ENCODE peak calls at places on chromosomes 12 and 14, in four cellular contexts. K is esophagus squamous epithelium, A is psoas muscle, N is MM.1S. T is an unnamed sample.

GRCh38 chr14:71355324-71356201 is 448.3 kb downstream of the PCNX1 start:
- DNase-seq in N (no peak), A (no peak), K (no peak), T (no peak)

GRCh38 chr12:52579468-52580450 is 6.1 kb upstream of the KRT74 start:
- DNase-seq in N (no peak), K (no peak), A (no peak), T (no peak)

GRCh38 chr12:46692606-46693005 is 133.2 kb downstream of the SLC38A4 start:
- DNase-seq in A (no peak), N (no peak), K (no peak), T (no peak)

GRCh38 chr12:77746108-77746507 is 84.6 kb upstream of the NAV3 start:
- DNase-seq in K (no peak), N (peak; percentile 96), A (no peak), T (no peak)

GRCh38 chr14:34843011-34843554 is 32.1 kb downstream of the BAZ1A start:
- DNase-seq in N (no peak), K (no peak), A (no peak), T (peak; percentile 44)

GRCh38 chr12:45669093-45669492 is 60.4 kb upstream of the ARID2 start:
- DNase-seq in N (peak; percentile 89), K (no peak), A (no peak), T (no peak)

GRCh38 chr12:28017126-28017872 is 44.8 kb upstream of the PTHLH start:
- DNase-seq in K (no peak), N (no peak), A (no peak), T (no peak)

GRCh38 chr14:94673781-94674231 is 61.6 kb downstream of the SERPINA3 start:
- DNase-seq in K (no peak), N (no peak), A (no peak), T (no peak)

GRCh38 chr12:16599081-16599480 is 6.9 kb downstream of the LMO3 start:
- DNase-seq in N (no peak), K (no peak), A (no peak), T (no peak)

GRCh38 chr12:115341442-115341841 is 657.5 kb upstream of the TBX3 start:
- DNase-seq in A (peak; percentile 84), N (no peak), K (no peak), T (no peak)

GRCh38 chr12:89514751-89515150 is 9.8 kb downstream of the GALNT4 start:
- DNase-seq in A (no peak), K (no peak), N (peak; percentile 23), T (no peak)

GRCh38 chr14:34662558-34663088 is 32.7 kb upstream of the SNX6 start:
- DNase-seq in A (no peak), N (no peak), K (no peak), T (no peak)

GRCh38 chr14:64444984-64445845 is 20.1 kb upstream of the AKAP5 start:
- DNase-seq in K (no peak), A (no peak), N (peak; percentile 59), T (no peak)

GRCh38 chr12:122276242-122276641 is 9.9 kb upstream of the VPS33A start:
- DNase-seq in N (no peak), A (no peak), K (no peak), T (peak; percentile 10)

GRCh38 chr14:95039259-95039992 is 117.9 kb downstream of the DICER1 start:
- DNase-seq in A (no peak), K (no peak), N (no peak), T (peak; percentile 22)

GRCh38 chr12:129961111-129961510 is 57.3 kb upstream of the TMEM132D start:
- DNase-seq in N (no peak), K (no peak), A (no peak), T (no peak)
- H3K9me3 ChIP-seq in N (no peaks in the 10 kb centered on the region), K (no peaks in the 10 kb centered on the region), A (no peaks in the 10 kb centered on the region), T (no peaks in the 10 kb centered on the region)

GRCh38 chr14:89214221-89214965 is 202.6 kb downstream of the FOXN3 start:
- DNase-seq in K (no peak), A (peak; percentile 55), N (no peak), T (no peak)
- H3K27ac ChIP-seq in K (peak overlapping the region; percentile 68), A (no peak overlapping the region), N (no peak overlapping the region), T (no peak overlapping the region)

GRCh38 chr14:96617635-96618034 is 115.5 kb downstream of the PAPOLA start:
- DNase-seq in A (no peak), K (no peak), N (no peak), T (no peak)
- H3K4me1 ChIP-seq in A (no peaks in the 10 kb centered on the region), K (no peaks in the 10 kb centered on the region), N (no peaks in the 10 kb centered on the region), T (no peaks in the 10 kb centered on the region)

GRCh38 chr14:92259613-92260357 is 63.2 kb upstream of the SLC24A4 start:
- DNase-seq in K (no peak), A (no peak), N (peak; percentile 74), T (no peak)
- H3K9me3 ChIP-seq in K (no peaks in the 10 kb centered on the region), A (no peaks in the 10 kb centered on the region), N (no peaks in the 10 kb centered on the region), T (no peaks in the 10 kb centered on the region)

GRCh38 chr12:92912672-92913071 is 16.4 kb downstream of the EEA1 start:
- DNase-seq in K (no peak), A (no peak), N (no peak), T (no peak)
- H3K27ac ChIP-seq in K (peak overlapping the region; percentile 1), A (peak overlapping the region; percentile 67), N (no peak overlapping the region), T (no peak overlapping the region)

GRCh38 chr14:104115691-104116543 is 22.5 kb upstream of the KIF26A start:
- DNase-seq in N (no peak), K (no peak), A (peak; percentile 9), T (peak; percentile 58)
- H3K4me1 ChIP-seq in N (no peaks in the 10 kb centered on the region), K (peaks cover 39% of the 10 kb centered on the region), A (no peaks in the 10 kb centered on the region), T (no peaks in the 10 kb centered on the region)

GRCh38 chr14:100143934-100144333 is 15.5 kb downstream of the DEGS2 start:
- DNase-seq in A (no peak), N (no peak), K (no peak), T (no peak)

GRCh38 chr14:100145682-100146464 is 13.6 kb downstream of the DEGS2 start:
- DNase-seq in K (no peak), N (no peak), A (no peak), T (no peak)

GRCh38 chr14:100143523-100143922 is 15.9 kb downstream of the DEGS2 start:
- DNase-seq in K (no peak), A (no peak), N (no peak), T (no peak)

GRCh38 chr14:100144996-100145646 is 14.3 kb downstream of the DEGS2 start:
- DNase-seq in A (no peak), K (no peak), N (no peak), T (no peak)

GRCh38 chr14:100144645-100144995 is 14.8 kb downstream of the DEGS2 start:
- DNase-seq in N (no peak), K (no peak), A (no peak), T (no peak)
- H3K9me3 ChIP-seq in N (no peaks in the 10 kb centered on the region), K (no peaks in the 10 kb centered on the region), A (no peaks in the 10 kb centered on the region), T (no peaks in the 10 kb centered on the region)

GRCh38 chr12:50087995-50088394 is 2.9 kb downstream of the SMARCD1 start:
- DNase-seq in A (no peak), N (no peak), K (no peak), T (no peak)
- H3K27ac ChIP-seq in A (no peak overlapping the region), N (no peak overlapping the region), K (no peak overlapping the region), T (no peak overlapping the region)

GRCh38 chr12:104340917-104341611 is 37.5 kb downstream of the EID3 start:
- DNase-seq in K (no peak), N (no peak), A (no peak), T (peak; percentile 45)

GRCh38 chr12:104342147-104342546 is 38.6 kb downstream of the EID3 start:
- DNase-seq in N (no peak), K (no peak), A (no peak), T (no peak)

GRCh38 chr12:104344682-104345081 is 41.1 kb downstream of the EID3 start:
- DNase-seq in N (no peak), K (no peak), A (no peak), T (no peak)

GRCh38 chr12:104340177-104340576 is 36.6 kb downstream of the EID3 start:
- DNase-seq in K (no peak), A (no peak), N (no peak), T (no peak)

GRCh38 chr12:104342635-104343249 is 39.2 kb downstream of the EID3 start:
- DNase-seq in A (no peak), K (no peak), N (no peak), T (peak; percentile 49)
- H3K4me1 ChIP-seq in A (peaks cover 60% of the 10 kb centered on the region), K (no peaks in the 10 kb centered on the region), N (no peaks in the 10 kb centered on the region), T (peaks cover 3% of the 10 kb centered on the region)

DNA sequence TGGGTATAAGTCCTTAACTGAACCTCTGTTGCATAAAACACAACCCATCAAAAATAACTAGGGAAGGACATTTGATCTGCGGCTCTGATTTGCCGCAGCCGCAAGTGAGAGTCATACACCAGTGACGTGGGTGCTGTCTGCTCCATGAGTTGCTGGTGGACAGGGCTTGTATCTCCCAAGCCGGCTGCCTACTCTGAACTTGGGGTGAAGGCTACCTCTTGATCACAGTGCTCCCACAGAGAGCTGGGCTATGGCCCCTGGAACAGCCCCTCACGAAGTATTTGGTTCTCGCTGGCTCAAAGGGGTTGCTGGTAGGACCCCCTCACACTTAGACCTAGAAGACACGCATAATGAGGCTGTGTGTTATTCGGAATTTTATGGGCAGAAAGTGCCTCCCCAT is 118.8 kb downstream of the TMEM132C start:
- DNase-seq in K (no peak), A (no peak), N (no peak), T (no peak)
- H3K9me3 ChIP-seq in K (peaks cover 3% of the 10 kb centered on the region), A (no peaks in the 10 kb centered on the region), N (no peaks in the 10 kb centered on the region), T (peaks cover 7% of the 10 kb centered on the region)

T was measured in endodermal cell.